ENCODE peak calls at places on chromosomes 11 and 22, in four cellular contexts. S, Q, T and R are unnamed samples.

GRCh38 chr11:35723493-35724284 is 61.1 kb downstream of the TRIM44 start:
- DNase-seq in S (no peak), Q (peak), T (no peak), R (peak)

GRCh38 chr11:19435306-19435989 is 194.7 kb upstream of the E2F8 start:
- DNase-seq in S (no peak), Q (no peak), T (no peak), R (no peak)

GRCh38 chr11:103077553-103077952 is 14.4 kb downstream of the DCUN1D5 start:
- DNase-seq in S (no peak), Q (no peak), T (no peak), R (no peak)

GRCh38 chr22:37533995-37534394 is 14.8 kb upstream of the CARD10 start:
- DNase-seq in S (no peak), Q (peak), T (no peak), R (peak)

GRCh38 chr11:9170450-9170849 is 79.1 kb upstream of the SCUBE2 start:
- DNase-seq in S (no peak), Q (peak), T (no peak), R (peak)

GRCh38 chr11:69947772-69948255 is 128.6 kb upstream of the FGF3 start:
- DNase-seq in S (no peak), Q (no peak), T (no peak), R (no peak)

GRCh38 chr22:28819253-28820096 is 19.1 kb upstream of the XBP1 start:
- DNase-seq in S (no peak), Q (no peak), T (no peak), R (no peak)

GRCh38 chr11:35781342-35782171 is 119.0 kb downstream of the TRIM44 start:
- DNase-seq in S (no peak), Q (peak), T (no peak), R (no peak)

GRCh38 chr11:29005401-29005980 is 897.3 kb downstream of the METTL15 start:
- DNase-seq in S (no peak), Q (no peak), T (peak), R (no peak)

GRCh38 chr11:117823941-117824420 is 563 bp downstream of the FXYD2 start:
- DNase-seq in S (no peak), Q (peak), T (no peak), R (no peak)

GRCh38 chr11:64305691-64306562 is 603 bp downstream of the ESRRA start:
- DNase-seq in S (peak), Q (peak), T (peak), R (peak)

GRCh38 chr11:47443028-47443700 is 5.8 kb downstream of the RAPSN start:
- DNase-seq in S (no peak), Q (no peak), T (peak), R (no peak)

GRCh38 chr11:75667831-75668507 is 869 bp downstream of the MAP6 start:
- DNase-seq in S (no peak), Q (peak), T (peak), R (no peak)

GRCh38 chr22:45929649-45930048 is 47.3 kb downstream of the WNT7B start:
- DNase-seq in S (no peak), Q (no peak), T (no peak), R (no peak)

GRCh38 chr11:118340437-118340836 is 2.1 kb downstream of the CD3D start:
- DNase-seq in S (no peak), Q (no peak), T (no peak), R (no peak)

GRCh38 chr11:107176148-107177105 is 158.2 kb upstream of the GUCY1A2 start:
- DNase-seq in S (no peak), Q (no peak), T (no peak), R (no peak)

GRCh38 chr11:12287009-12287373 is 90.4 kb upstream of the PARVA start:
- DNase-seq in S (peak), Q (peak), T (no peak), R (peak)

GRCh38 chr22:38724926-38725571 is 19.3 kb downstream of the GTPBP1 start:
- DNase-seq in S (no peak), Q (no peak), T (peak), R (peak)

GRCh38 chr11:27392278-27392677 is 29.3 kb upstream of the CCDC34 start:
- DNase-seq in S (no peak), Q (no peak), T (no peak), R (no peak)

GRCh38 chr11:73140213-73141030 is 1.7 kb downstream of the FCHSD2 start:
- DNase-seq in S (no peak), Q (peak), T (peak), R (peak)

GRCh38 chr11:88414385-88414861 is 76.9 kb upstream of the CTSC start:
- DNase-seq in S (peak), Q (peak), T (no peak), R (peak)

GRCh38 chr22:38196791-38197429 is 4.9 kb upstream of the MAFF start:
- DNase-seq in S (no peak), Q (no peak), T (peak), R (no peak)

GRCh38 chr11:36431429-36432092 is 78.5 kb downstream of the TRAF6 start:
- DNase-seq in S (no peak), Q (peak), T (no peak), R (peak)

GRCh38 chr11:95897731-95898130 is 26.2 kb downstream of the MTMR2 start:
- DNase-seq in S (no peak), Q (peak), T (no peak), R (no peak)

GRCh38 chr11:37811349-37811748 is 1213.3 kb upstream of the RAG2 start:
- DNase-seq in S (no peak), Q (no peak), T (no peak), R (no peak)

GRCh38 chr11:84714316-84714780 is 912.8 kb downstream of the DLG2 start:
- DNase-seq in S (no peak), Q (peak), T (peak), R (peak)

GRCh38 chr11:104148074-104148473 is 15.9 kb downstream of the PDGFD start:
- DNase-seq in S (no peak), Q (peak), T (no peak), R (peak)

GRCh38 chr11:104148696-104149095 is 15.3 kb downstream of the PDGFD start:
- DNase-seq in S (no peak), Q (no peak), T (no peak), R (no peak)

GRCh38 chr11:104154296-104154695 is 9.7 kb downstream of the PDGFD start:
- DNase-seq in S (no peak), Q (no peak), T (no peak), R (no peak)

GRCh38 chr11:104152941-104153340 is 11.0 kb downstream of the PDGFD start:
- DNase-seq in S (no peak), Q (no peak), T (no peak), R (no peak)

GRCh38 chr11:104151404-104152204 is 12.3 kb downstream of the PDGFD start:
- DNase-seq in S (no peak), Q (peak), T (no peak), R (peak)
- TF ChIP-seq CTCF in S (no peak), Q (no peak), T (peak), R (peak)

GRCh38 chr11:58893899-58894298 is 45.4 kb upstream of the GLYATL1 start:
- DNase-seq in S (no peak), Q (no peak), T (peak), R (no peak)
- TF ChIP-seq CTCF in S (no peak), Q (no peak), T (no peak), R (no peak)

GRCh38 chr11:2644844-2645778 is 54.7 kb downstream of the KCNQ1OT1 start:
- DNase-seq in S (no peak), Q (no peak), T (no peak), R (no peak)
- TF ChIP-seq CTCF in S (no peak), Q (no peak), T (no peak), R (no peak)

GRCh38 chr11:104549019-104549418 is 349.2 kb downstream of the CASP12 start:
- DNase-seq in S (no peak), Q (no peak), T (no peak), R (no peak)

GRCh38 chr11:104546486-104546885 is 351.8 kb downstream of the CASP12 start:
- DNase-seq in S (no peak), Q (no peak), T (no peak), R (no peak)

GRCh38 chr11:104547996-104548661 is 350.1 kb downstream of the CASP12 start:
- DNase-seq in S (no peak), Q (peak), T (peak), R (peak)
- TF ChIP-seq CTCF in S (no peak), Q (no peak), T (peak), R (no peak)

GRCh38 chr11:3060436-3061025 is 3.3 kb upstream of the CARS1 start:
- DNase-seq in S (no peak), Q (no peak), T (no peak), R (no peak)

GRCh38 chr11:3057069-3057963 is at the start of gene CARS1:
- DNase-seq in S (peak), Q (peak), T (peak), R (peak)

GRCh38 chr11:3056296-3057068 is 741 bp downstream of the CARS1 start:
- DNase-seq in S (no peak), Q (no peak), T (peak), R (peak)

GRCh38 chr11:3055881-3056280 is 1.3 kb downstream of the CARS1 start:
- DNase-seq in S (no peak), Q (no peak), T (no peak), R (no peak)

GRCh38 chr11:3058753-3059664 is 1.8 kb upstream of the CARS1 start:
- DNase-seq in S (no peak), Q (peak), T (peak), R (peak)
- TF ChIP-seq CTCF in S (no peak), Q (no peak), T (peak), R (no peak)

GRCh38 chr11:104582431-104582830 is 315.8 kb downstream of the CASP12 start:
- DNase-seq in S (no peak), Q (no peak), T (no peak), R (no peak)
- TF ChIP-seq CTCF in S (no peak), Q (no peak), T (no peak), R (no peak)